ENCODE peak calls at places on chromosomes 12 and 14, in nine cellular contexts. E is RWPE2, K is K562, Y is A549, T is lower lobe of right lung, H is cardiac muscle cell, W is mesendoderm, Q is sigmoid colon, D is tibial artery. G is an unnamed sample.

GRCh38 chr14:54590481-54590880 is 23.6 kb downstream of the SAMD4A start:
- DNase-seq in E (no peak), K (no peak), Y (no peak), T (no peak), H (no peak), W (no peak), Q (no peak), D (no peak), G (no peak)

GRCh38 chr14:24353551-24354529 is 14.0 kb upstream of the RIPK3 start:
- DNase-seq in E (no peak), K (no peak), Y (no peak), T (no peak), H (no peak), W (no peak), Q (no peak), D (no peak), G (no peak)

GRCh38 chr12:119061208-119061796 is 80.0 kb downstream of the SRRM4 start:
- DNase-seq in E (peak; percentile 17), K (peak; percentile 47), Y (peak; percentile 53), T (peak; percentile 69), H (peak; percentile 91), W (peak; percentile 85), Q (no peak), D (peak; percentile 23), G (peak; percentile 55)

GRCh38 chr14:65333926-65334687 is 78.4 kb upstream of the FUT8 start:
- DNase-seq in E (no peak), K (no peak), Y (no peak), T (peak; percentile 48), H (no peak), W (peak; percentile 42), Q (peak; percentile 70), D (no peak), G (no peak)

GRCh38 chr14:28375295-28375694 is 391.3 kb upstream of the FOXG1 start:
- DNase-seq in E (no peak), K (no peak), Y (peak; percentile 19), T (no peak), H (peak; percentile 58), W (peak; percentile 72), Q (no peak), D (no peak), G (peak; percentile 20)

GRCh38 chr12:121537814-121538698 is 42.8 kb downstream of the KDM2B start:
- DNase-seq in E (no peak), K (no peak), Y (no peak), T (peak; percentile 72), H (peak; percentile 52), W (no peak), Q (peak; percentile 64), D (no peak), G (no peak)

GRCh38 chr14:46902837-46903236 is 251.3 kb upstream of the RPL10L start:
- DNase-seq in E (no peak), K (no peak), Y (no peak), T (no peak), H (peak; percentile 10), W (peak; percentile 23), Q (no peak), D (no peak), G (no peak)

GRCh38 chr14:32330356-32331226 is 1.5 kb downstream of the AKAP6 start:
- DNase-seq in E (no peak), K (no peak), Y (no peak), T (no peak), H (peak; percentile 23), W (no peak), Q (no peak), D (no peak), G (no peak)

GRCh38 chr14:76551906-76552305 is 176.0 kb downstream of the ESRRB start:
- DNase-seq in E (no peak), K (no peak), Y (no peak), T (no peak), H (no peak), W (peak; percentile 86), Q (no peak), D (no peak), G (no peak)

GRCh38 chr12:54126696-54127537 is 61.9 kb downstream of the SMUG1 start:
- DNase-seq in E (no peak), K (no peak), Y (no peak), T (peak; percentile 60), H (no peak), W (peak; percentile 30), Q (peak; percentile 88), D (peak; percentile 87), G (no peak)

GRCh38 chr14:90750701-90751100 is 65.5 kb downstream of the TTC7B start:
- DNase-seq in E (no peak), K (no peak), Y (no peak), T (no peak), H (no peak), W (no peak), Q (no peak), D (no peak), G (no peak)

GRCh38 chr14:105884808-105885281 is 358.5 kb downstream of the TMEM121 start:
- DNase-seq in E (peak; percentile 48), K (no peak), Y (no peak), T (peak; percentile 11), H (no peak), W (no peak), Q (peak; percentile 32), D (peak; percentile 11), G (no peak)

GRCh38 chr12:79547735-79548347 is 142.9 kb downstream of the PAWR start:
- DNase-seq in E (no peak), K (peak; percentile 11), Y (peak; percentile 84), T (no peak), H (peak; percentile 66), W (peak; percentile 90), Q (no peak), D (peak; percentile 38), G (peak; percentile 79)

GRCh38 chr12:107732365-107732764 is 28.6 kb downstream of the PRDM4 start:
- DNase-seq in E (no peak), K (no peak), Y (no peak), T (no peak), H (no peak), W (peak; percentile 8), Q (no peak), D (no peak), G (no peak)

GRCh38 chr14:103697601-103698379 is 17.5 kb downstream of the XRCC3 start:
- DNase-seq in E (no peak), K (no peak), Y (no peak), T (peak; percentile 26), H (no peak), W (no peak), Q (no peak), D (no peak), G (no peak)

GRCh38 chr14:103696027-103696402 is 19.2 kb downstream of the XRCC3 start:
- DNase-seq in E (no peak), K (no peak), Y (no peak), T (peak; percentile 26), H (no peak), W (no peak), Q (no peak), D (no peak), G (no peak)

GRCh38 chr14:103697196-103697595 is 18.1 kb downstream of the XRCC3 start:
- DNase-seq in E (no peak), K (no peak), Y (no peak), T (no peak), H (no peak), W (no peak), Q (no peak), D (no peak), G (no peak)

GRCh38 chr14:103695331-103696026 is 19.8 kb downstream of the XRCC3 start:
- DNase-seq in E (no peak), K (no peak), Y (no peak), T (peak; percentile 26), H (no peak), W (no peak), Q (no peak), D (no peak), G (no peak)

DNA sequence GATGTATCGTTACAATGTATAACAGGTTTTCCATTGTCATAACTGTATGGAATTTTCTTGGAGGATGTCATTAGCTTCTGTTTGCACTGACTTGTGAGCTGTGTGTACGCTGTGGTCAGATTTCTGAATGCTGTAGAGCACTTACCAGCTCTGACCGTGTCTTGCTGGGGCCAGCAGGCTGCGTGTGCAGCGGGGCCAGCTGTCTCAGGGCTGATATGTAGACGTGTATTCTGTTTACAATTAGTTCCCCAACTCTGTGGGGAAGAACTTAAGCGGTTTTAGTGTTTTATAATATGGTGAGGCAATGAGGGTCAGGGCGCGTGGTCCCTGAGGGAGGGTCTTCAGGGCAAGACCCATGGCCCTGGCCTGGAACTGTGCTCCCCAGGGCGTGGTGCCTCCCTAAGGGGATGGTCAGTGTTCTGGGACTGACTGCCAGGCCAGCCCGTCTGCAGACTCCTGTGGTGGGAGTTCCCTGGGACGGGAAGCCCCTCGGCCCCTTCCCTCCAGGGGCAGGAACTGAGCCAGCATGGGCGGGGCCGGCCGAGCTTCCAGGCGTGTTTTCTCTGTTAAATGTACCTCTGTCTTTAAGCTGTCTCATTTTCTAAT is 18.7 kb downstream of the XRCC3 start:
- DNase-seq in E (no peak), K (no peak), Y (no peak), T (peak; percentile 47), H (no peak), W (no peak), Q (peak; percentile 90), D (no peak), G (no peak)
- H3K27ac ChIP-seq in E (no peak overlapping the region), K (no peak overlapping the region), Y (no peak overlapping the region), T (peak overlapping the region; percentile 53), H (peak overlapping the region; percentile 62), W (no peak overlapping the region), Q (peak overlapping the region; percentile 75), D (peak overlapping the region; percentile 70), G (no peak overlapping the region)

GRCh38 chr14:102390064-102390463 is 27.3 kb downstream of the TECPR2 start:
- DNase-seq in E (no peak), K (no peak), Y (no peak), T (no peak), H (no peak), W (no peak), Q (no peak), D (no peak), G (no peak)
- H3K4me3 ChIP-seq in E (no peak overlapping the region), K (no peak overlapping the region), Y (no peak overlapping the region), T (no peak overlapping the region), H (no peak overlapping the region), W (no peak overlapping the region), Q (no peak overlapping the region), D (no peak overlapping the region), G (no peak overlapping the region)

GRCh38 chr14:69716483-69717187 is 50.3 kb upstream of the SRSF5 start:
- DNase-seq in E (peak; percentile 85), K (no peak), Y (no peak), T (no peak), H (no peak), W (peak; percentile 21), Q (no peak), D (peak; percentile 42), G (no peak)
- H3K4me1 ChIP-seq in E (peaks cover 51% of the 10 kb centered on the region), K (no peaks in the 10 kb centered on the region), Y (peaks cover 15% of the 10 kb centered on the region), T (peaks cover 85% of the 10 kb centered on the region), H (peaks cover 29% of the 10 kb centered on the region), W (peaks cover 12% of the 10 kb centered on the region), Q (peaks cover 35% of the 10 kb centered on the region), D (peaks cover 58% of the 10 kb centered on the region), G (peaks cover 12% of the 10 kb centered on the region)

GRCh38 chr12:123483602-123484273 is 25.8 kb downstream of the SNRNP35 start:
- DNase-seq in E (no peak), K (no peak), Y (no peak), T (no peak), H (no peak), W (no peak), Q (no peak), D (no peak), G (no peak)
- H3K27ac ChIP-seq in E (no peak overlapping the region), K (no peak overlapping the region), Y (no peak overlapping the region), T (no peak overlapping the region), H (no peak overlapping the region), W (no peak overlapping the region), Q (no peak overlapping the region), D (peak overlapping the region; percentile 50), G (no peak overlapping the region)

GRCh38 chr14:35898217-35898775 is 72.2 kb downstream of the BRMS1L start:
- DNase-seq in E (no peak), K (no peak), Y (no peak), T (no peak), H (peak; percentile 5), W (peak; percentile 45), Q (no peak), D (no peak), G (no peak)
- H3K4me3 ChIP-seq in E (no peak overlapping the region), K (no peak overlapping the region), Y (no peak overlapping the region), T (no peak overlapping the region), H (no peak overlapping the region), W (no peak overlapping the region), Q (no peak overlapping the region), D (no peak overlapping the region), G (no peak overlapping the region)